ENCODE peak calls at places on chromosomes 12 and 14, in five cellular contexts. J, T, L, G and K are unnamed samples.

GRCh38 chr14:87940382-87940781 is 52.6 kb downstream of the GALC start:
- DNase-seq in L (no peak), J (peak), G (no peak), T (no peak), K (no peak)

GRCh38 chr12:18261273-18261672 is at the start of gene PIK3C2G:
- DNase-seq in G (no peak), T (no peak), L (no peak), J (no peak), K (no peak)

GRCh38 chr12:115042341-115042740 is 358.4 kb upstream of the TBX3 start:
- DNase-seq in L (no peak), J (no peak), T (no peak), G (no peak), K (no peak)

GRCh38 chr12:110649341-110649847 is 35.5 kb downstream of the TCTN1 start:
- DNase-seq in G (no peak), L (no peak), T (no peak), J (no peak), K (peak)

GRCh38 chr12:32877670-32878459 is 18.7 kb downstream of the PKP2 start:
- DNase-seq in J (no peak), G (no peak), L (no peak), T (no peak), K (no peak)

GRCh38 chr12:107243316-107243715 is 150.0 kb upstream of the CRY1 start:
- DNase-seq in L (no peak), G (no peak), J (no peak), T (no peak), K (no peak)

GRCh38 chr14:73997944-73998451 is 21.1 kb downstream of the ENTPD5 start:
- DNase-seq in J (no peak), G (no peak), T (no peak), L (no peak), K (peak)

GRCh38 chr12:54173066-54173726 is 15.6 kb downstream of the SMUG1 start:
- DNase-seq in J (no peak), L (peak), G (no peak), T (no peak), K (no peak)

GRCh38 chr12:105204916-105205315 is 31.1 kb downstream of the APPL2 start:
- DNase-seq in G (no peak), J (no peak), L (no peak), T (no peak), K (no peak)

GRCh38 chr14:104239866-104240301 is 101.5 kb downstream of the KIF26A start:
- DNase-seq in T (no peak), L (no peak), G (no peak), J (no peak), K (no peak)

GRCh38 chr14:104239185-104239775 is 100.9 kb downstream of the KIF26A start:
- DNase-seq in L (no peak), J (no peak), G (no peak), T (no peak), K (no peak)

GRCh38 chr14:104243200-104243599 is 104.8 kb downstream of the KIF26A start:
- DNase-seq in T (no peak), G (no peak), J (no peak), L (no peak), K (no peak)

GRCh38 chr14:104238424-104239184 is 100.2 kb downstream of the KIF26A start:
- DNase-seq in T (no peak), L (no peak), J (no peak), G (no peak), K (no peak)

DNA sequence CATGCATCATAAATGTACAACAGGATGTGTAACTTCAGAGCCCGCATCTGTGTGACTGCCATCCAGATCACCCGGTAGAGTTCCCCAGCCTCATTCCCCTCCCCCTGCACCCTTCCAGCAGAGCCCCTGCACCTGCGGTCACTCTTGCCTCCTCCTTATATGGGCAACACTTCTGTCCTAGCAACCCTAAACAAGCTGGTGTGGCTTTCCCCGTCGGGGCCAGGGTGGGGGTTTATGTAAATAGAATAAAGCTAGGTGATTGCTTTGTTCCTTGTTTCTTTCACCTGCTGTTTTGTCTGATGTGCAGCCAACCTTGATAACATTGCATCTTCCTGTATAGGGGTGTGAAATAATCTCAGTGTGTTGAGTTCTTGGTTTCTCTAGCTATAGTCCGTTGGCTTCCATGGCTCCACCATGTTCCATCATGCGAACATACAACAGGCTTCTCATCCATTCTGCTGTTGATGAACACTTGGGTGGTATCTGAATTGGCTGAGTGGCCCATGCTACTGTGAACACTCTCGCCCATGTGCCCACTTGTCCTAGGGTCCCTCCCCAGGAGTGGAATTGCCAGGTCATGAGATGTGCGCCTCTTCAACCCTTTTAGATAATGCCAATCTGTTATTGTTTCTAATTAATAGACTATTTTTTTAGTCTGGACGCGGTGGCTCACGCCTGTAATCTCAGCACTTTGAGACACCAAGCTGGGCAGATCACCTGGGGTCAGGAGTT is 102.2 kb downstream of the KIF26A start:
- DNase-seq in L (no peak), G (no peak), J (no peak), T (no peak), K (no peak)
- TF ChIP-seq SUZ12 in L (no peak), G (no peak), J (no peak), T (no peak), K (no peak)

GRCh38 chr14:53953002-53953827 is 3.4 kb downstream of the BMP4 start:
- DNase-seq in J (no peak), G (no peak), T (no peak), L (peak), K (peak)
- TF ChIP-seq SUZ12 in J (no peak), G (no peak), T (no peak), L (no peak), K (no peak)

DNA sequence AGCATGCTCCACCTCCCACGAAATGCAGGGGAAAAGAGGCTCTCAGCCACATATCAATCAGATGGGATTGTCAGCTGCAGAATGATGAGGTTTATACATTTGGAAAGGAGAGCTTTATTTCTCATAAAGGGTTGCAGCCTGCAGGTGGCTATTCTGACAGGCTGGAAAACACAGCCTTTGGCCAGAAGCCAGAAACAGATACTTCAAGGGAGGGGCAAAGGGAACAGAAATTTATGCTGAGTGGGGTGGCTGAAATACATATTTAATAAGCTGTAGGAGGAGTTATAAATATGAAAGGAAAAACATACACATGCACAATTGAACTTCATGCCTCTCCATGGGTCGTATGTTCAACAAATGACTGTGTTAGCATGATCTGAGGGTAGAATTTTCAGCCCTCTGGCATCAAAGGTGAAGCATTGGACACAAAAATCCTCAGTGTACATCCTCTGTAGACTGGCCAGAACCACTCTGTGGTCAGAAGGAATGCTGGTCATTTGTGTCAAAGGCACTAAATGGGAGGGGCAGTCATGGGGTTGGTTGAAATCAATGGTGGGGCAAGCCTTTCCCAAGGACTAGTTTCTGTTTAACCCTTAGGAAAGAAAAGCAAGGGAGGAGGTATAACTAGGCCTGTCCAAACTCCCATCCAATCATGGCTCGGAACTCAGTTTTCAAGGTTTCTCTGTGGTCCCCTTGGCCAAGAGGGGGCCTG is 62.4 kb downstream of the TMX1 start:
- DNase-seq in T (no peak), J (no peak), L (no peak), G (no peak), K (no peak)
- TF ChIP-seq SUZ12 in T (no peak), J (no peak), L (no peak), G (no peak), K (no peak)

DNA sequence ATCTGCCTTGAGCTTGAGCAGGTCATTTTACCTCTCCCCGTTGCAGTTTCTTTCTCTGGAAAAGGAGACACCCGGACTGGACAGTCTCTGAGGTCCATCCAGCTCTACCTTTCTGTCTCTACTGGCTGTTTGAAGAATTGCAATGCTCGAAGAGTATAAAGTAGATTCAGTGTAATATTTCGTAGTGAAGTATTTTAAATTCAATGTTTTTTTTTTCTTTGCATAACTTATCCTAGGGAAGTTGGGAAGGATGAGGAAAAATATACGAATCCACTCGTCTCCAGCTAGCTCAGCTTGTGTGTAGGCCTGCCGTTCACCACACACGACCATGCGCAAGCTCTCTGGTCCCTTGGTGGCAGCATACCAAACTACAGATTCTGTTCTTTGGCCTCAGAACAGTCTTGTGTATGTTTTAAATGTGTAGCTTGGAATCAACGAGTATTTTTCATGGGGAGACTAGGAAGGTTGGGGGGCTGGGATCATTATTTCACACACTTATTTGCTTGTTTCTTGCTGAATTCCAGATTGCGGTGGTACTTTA is 307.9 kb downstream of the CACNA1C start:
- DNase-seq in G (no peak), T (no peak), L (peak), J (no peak), K (peak)
- TF ChIP-seq SUZ12 in G (no peak), T (no peak), L (no peak), J (no peak), K (no peak)

DNA sequence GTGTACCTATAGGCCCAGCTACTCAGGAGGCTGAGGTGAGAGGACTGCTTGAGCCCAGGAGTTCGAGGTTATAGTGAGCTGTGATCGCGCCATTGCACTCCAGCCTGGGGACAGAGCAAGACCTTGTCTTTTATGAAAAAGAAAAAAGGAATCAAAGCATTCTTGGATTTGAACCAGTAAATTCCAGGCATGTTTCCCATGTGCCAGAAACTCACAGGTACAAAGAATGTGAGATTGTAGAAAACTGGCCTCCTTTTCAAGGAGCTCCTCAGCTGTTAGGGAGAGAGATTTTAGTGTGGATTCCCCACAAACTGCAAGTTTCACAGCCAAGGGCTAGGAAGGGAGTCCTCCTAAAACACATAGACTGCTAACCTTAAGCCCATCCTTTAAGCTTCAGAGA is 95.0 kb downstream of the FOXN4 start:
- DNase-seq in L (no peak), T (no peak), G (no peak), J (no peak), K (no peak)
- TF ChIP-seq SUZ12 in L (no peak), T (no peak), G (no peak), J (no peak), K (no peak)